ENCODE peak calls at places on chromosomes 6 and 20, in six cellular contexts. One of them, this sample, is unnamed.

GRCh38 chr6:28978137-28978491 is 27.0 kb downstream of the ZNF311 start:
- DNase-seq in H7: no peak
- DNase-seq in germinal center: no peak
- DNase-seq in H9: no peak
- DNase-seq in NCI-H748 treated with DMSO at 0.1 percent for 48 hours: no peak
- DNase-seq in MCF 10A: no peak
- DNase-seq in this sample: no peak

GRCh38 chr6:157123245-157123644 is 200.1 kb downstream of the TMEM242 start:
- DNase-seq in germinal center: no peak
- DNase-seq in MCF 10A: no peak
- DNase-seq in H7: no peak
- DNase-seq in H9: no peak
- DNase-seq in NCI-H748 treated with DMSO at 0.1 percent for 48 hours: no peak
- DNase-seq in this sample: no peak

GRCh38 chr20:43752561-43753301 is 25.9 kb upstream of the GTSF1L start:
- DNase-seq in MCF 10A: peak
- DNase-seq in NCI-H748 treated with DMSO at 0.1 percent for 48 hours: no peak
- DNase-seq in H7: no peak
- DNase-seq in H9: no peak
- DNase-seq in germinal center: peak
- DNase-seq in this sample: peak

GRCh38 chr6:169188051-169188863 is 65.4 kb downstream of the THBS2 start:
- DNase-seq in germinal center: no peak
- DNase-seq in NCI-H748 treated with DMSO at 0.1 percent for 48 hours: no peak
- DNase-seq in H9: no peak
- DNase-seq in H7: peak
- DNase-seq in MCF 10A: peak
- DNase-seq in this sample: no peak

GRCh38 chr6:82183642-82184282 is 63.8 kb downstream of the IBTK start:
- DNase-seq in H9: no peak
- DNase-seq in NCI-H748 treated with DMSO at 0.1 percent for 48 hours: no peak
- DNase-seq in germinal center: no peak
- DNase-seq in MCF 10A: no peak
- DNase-seq in H7: no peak
- DNase-seq in this sample: no peak

GRCh38 chr20:56875052-56875663 is 246.1 kb downstream of the TFAP2C start:
- DNase-seq in H7: peak
- DNase-seq in NCI-H748 treated with DMSO at 0.1 percent for 48 hours: no peak
- DNase-seq in H9: peak
- DNase-seq in germinal center: no peak
- DNase-seq in MCF 10A: peak
- DNase-seq in this sample: no peak

GRCh38 chr6:88804701-88805100 is 158.7 kb downstream of the RNGTT start:
- DNase-seq in MCF 10A: no peak
- DNase-seq in germinal center: no peak
- DNase-seq in H7: no peak
- DNase-seq in NCI-H748 treated with DMSO at 0.1 percent for 48 hours: no peak
- DNase-seq in H9: no peak
- DNase-seq in this sample: no peak

GRCh38 chr6:140025171-140025570 is 650.7 kb upstream of the CITED2 start:
- DNase-seq in H7: no peak
- DNase-seq in NCI-H748 treated with DMSO at 0.1 percent for 48 hours: no peak
- DNase-seq in MCF 10A: no peak
- DNase-seq in H9: no peak
- DNase-seq in germinal center: no peak
- DNase-seq in this sample: no peak

GRCh38 chr6:43708857-43709653 is 21.5 kb upstream of the MRPS18A start:
- DNase-seq in germinal center: no peak
- DNase-seq in MCF 10A: peak
- DNase-seq in H7: no peak
- DNase-seq in H9: no peak
- DNase-seq in NCI-H748 treated with DMSO at 0.1 percent for 48 hours: no peak
- DNase-seq in this sample: peak

GRCh38 chr6:134420638-134421181 is 102.8 kb upstream of the SGK1 start:
- DNase-seq in NCI-H748 treated with DMSO at 0.1 percent for 48 hours: no peak
- DNase-seq in H9: no peak
- DNase-seq in germinal center: no peak
- DNase-seq in H7: no peak
- DNase-seq in MCF 10A: no peak
- DNase-seq in this sample: no peak

GRCh38 chr20:46657618-46658017 is 6.4 kb upstream of the SLC13A3 start:
- DNase-seq in germinal center: no peak
- DNase-seq in NCI-H748 treated with DMSO at 0.1 percent for 48 hours: no peak
- DNase-seq in MCF 10A: no peak
- DNase-seq in H9: no peak
- DNase-seq in H7: no peak
- DNase-seq in this sample: no peak

GRCh38 chr6:137834508-137834907 is 32.6 kb upstream of the TNFAIP3 start:
- DNase-seq in H9: no peak
- DNase-seq in NCI-H748 treated with DMSO at 0.1 percent for 48 hours: no peak
- DNase-seq in H7: no peak
- DNase-seq in germinal center: no peak
- DNase-seq in MCF 10A: no peak
- DNase-seq in this sample: no peak

GRCh38 chr6:28606424-28607391 is 81.0 kb downstream of the GPX5 start:
- DNase-seq in germinal center: peak
- DNase-seq in H7: peak
- DNase-seq in NCI-H748 treated with DMSO at 0.1 percent for 48 hours: peak
- DNase-seq in H9: peak
- DNase-seq in MCF 10A: peak
- DNase-seq in this sample: no peak

GRCh38 chr6:42604150-42604549 is 40.3 kb downstream of the UBR2 start:
- DNase-seq in MCF 10A: no peak
- DNase-seq in H7: no peak
- DNase-seq in germinal center: no peak
- DNase-seq in H9: no peak
- DNase-seq in NCI-H748 treated with DMSO at 0.1 percent for 48 hours: no peak
- DNase-seq in this sample: no peak

GRCh38 chr6:38720295-38720694 is 5.2 kb downstream of the DNAH8 start:
- DNase-seq in H7: peak
- DNase-seq in H9: peak
- DNase-seq in NCI-H748 treated with DMSO at 0.1 percent for 48 hours: no peak
- DNase-seq in germinal center: no peak
- DNase-seq in MCF 10A: peak
- DNase-seq in this sample: no peak

GRCh38 chr6:73969982-73970960 is 274.3 kb downstream of the CD109 start:
- DNase-seq in NCI-H748 treated with DMSO at 0.1 percent for 48 hours: no peak
- DNase-seq in germinal center: peak
- DNase-seq in H7: no peak
- DNase-seq in H9: no peak
- DNase-seq in MCF 10A: peak
- DNase-seq in this sample: peak

GRCh38 chr6:121573466-121573865 is 138.0 kb downstream of the GJA1 start:
- DNase-seq in H9: no peak
- DNase-seq in H7: no peak
- DNase-seq in NCI-H748 treated with DMSO at 0.1 percent for 48 hours: no peak
- DNase-seq in germinal center: no peak
- DNase-seq in MCF 10A: no peak
- DNase-seq in this sample: no peak

GRCh38 chr6:11242709-11243108 is 10.2 kb upstream of the NEDD9 start:
- DNase-seq in H9: no peak
- DNase-seq in germinal center: no peak
- DNase-seq in H7: no peak
- DNase-seq in MCF 10A: no peak
- DNase-seq in NCI-H748 treated with DMSO at 0.1 percent for 48 hours: no peak
- DNase-seq in this sample: no peak